ENCODE peak calls at places on chromosomes 4 and X, in six cellular contexts. B is HepG2, M is stomach, F is GM23338, O is K562, G is transverse colon. Y is an unnamed sample.

GRCh38 chrX:15336023-15336413 is 695 bp upstream of the PIGA start:
- DNase-seq in G (peak; percentile 16), O (peak; percentile 10), M (no peak), B (no peak), F (peak; percentile 57), Y (no peak)

GRCh38 chr4:72529144-72529822 is 39.7 kb downstream of the ADAMTS3 start:
- DNase-seq in F (no peak), O (no peak), M (no peak), B (no peak), G (no peak), Y (no peak)

GRCh38 chrX:53686151-53686885 is at the start of gene HUWE1:
- DNase-seq in O (peak; percentile 72), F (peak; percentile 86), B (peak; percentile 52), M (peak; percentile 80), G (peak; percentile 84), Y (peak; percentile 89)

GRCh38 chr4:165502919-165503907 is 124.4 kb downstream of the CPE start:
- DNase-seq in M (no peak), F (no peak), G (no peak), O (no peak), B (peak; percentile 88), Y (no peak)

GRCh38 chr4:82774711-82775171 is 23.9 kb downstream of the SCD5 start:
- DNase-seq in M (no peak), O (no peak), G (no peak), F (no peak), B (no peak), Y (no peak)

GRCh38 chrX:40005290-40006011 is 92.3 kb downstream of the BCOR start:
- DNase-seq in G (no peak), O (no peak), M (no peak), B (no peak), F (peak; percentile 9), Y (no peak)

GRCh38 chrX:69150294-69150960 is 14.8 kb downstream of the PJA1 start:
- DNase-seq in B (peak; percentile 30), M (no peak), O (no peak), F (peak; percentile 28), G (no peak), Y (no peak)

GRCh38 chrX:152821145-152821765 is 9.3 kb downstream of the CETN2 start:
- DNase-seq in F (peak; percentile 74), O (peak; percentile 51), M (peak; percentile 52), G (peak; percentile 46), B (peak; percentile 23), Y (no peak)

GRCh38 chrX:39402158-39402557 is 600.9 kb downstream of the MID1IP1 start:
- DNase-seq in F (no peak), G (no peak), O (no peak), B (no peak), M (no peak), Y (no peak)

GRCh38 chr4:107721436-107722090 is 1.5 kb upstream of the PAPSS1 start:
- DNase-seq in G (peak; percentile 57), O (no peak), F (peak; percentile 57), M (no peak), B (no peak), Y (no peak)

GRCh38 chr4:185772391-185773093 is 39.5 kb downstream of the SORBS2 start:
- DNase-seq in F (no peak), M (no peak), O (no peak), B (no peak), G (no peak), Y (no peak)

GRCh38 chrX:123086768-123087167 is 97.3 kb upstream of the GRIA3 start:
- DNase-seq in B (no peak), M (no peak), O (no peak), G (no peak), F (no peak), Y (no peak)

GRCh38 chr4:2930821-2931764 is 32.1 kb downstream of the NOP14 start:
- DNase-seq in F (no peak), O (no peak), M (peak; percentile 86), B (no peak), G (peak; percentile 45), Y (no peak)

GRCh38 chrX:140123446-140123845 is 158.1 kb upstream of the CXorf66 start:
- DNase-seq in F (peak; percentile 54), B (no peak), G (no peak), O (no peak), M (no peak), Y (no peak)

GRCh38 chrX:134737061-134737460 is 78.8 kb upstream of the PLAC1 start:
- DNase-seq in F (no peak), G (no peak), M (no peak), B (no peak), O (no peak), Y (peak; percentile 73)

GRCh38 chrX:70084592-70084991 is 22.3 kb downstream of the OTUD6A start:
- DNase-seq in O (no peak), F (no peak), M (no peak), B (no peak), G (no peak), Y (no peak)

GRCh38 chrX:106999002-106999975 is 723 bp downstream of the MORC4 start:
- DNase-seq in G (peak; percentile 52), M (peak; percentile 56), B (peak; percentile 28), F (peak; percentile 42), O (no peak), Y (peak; percentile 76)

GRCh38 chr4:173056708-173057107 is 111.9 kb upstream of the GALNT7 start:
- DNase-seq in B (no peak), F (no peak), O (no peak), M (peak; percentile 57), G (no peak), Y (no peak)

GRCh38 chrX:41236629-41237028 is 97.3 kb upstream of the DDX3X start:
- DNase-seq in G (no peak), M (no peak), B (no peak), O (no peak), F (no peak), Y (no peak)

GRCh38 chrX:20204354-20204753 is 62.4 kb downstream of the RPS6KA3 start:
- DNase-seq in G (no peak), B (no peak), O (no peak), M (no peak), F (no peak), Y (no peak)

GRCh38 chrX:43644124-43644701 is 11.9 kb upstream of the MAOA start:
- DNase-seq in O (no peak), M (no peak), B (no peak), G (no peak), F (no peak), Y (no peak)

GRCh38 chrX:78029663-78030062 is 60.2 kb upstream of the PGAM4 start:
- DNase-seq in M (no peak), F (peak; percentile 31), B (peak; percentile 11), G (peak; percentile 21), O (peak; percentile 6), Y (no peak)

GRCh38 chr4:99574530-99575314 is at the start of gene MTTP:
- DNase-seq in F (no peak), G (no peak), B (peak; percentile 67), O (no peak), M (no peak), Y (no peak)

GRCh38 chr4:167084326-167084725 is 150.0 kb downstream of the SPOCK3 start:
- DNase-seq in O (no peak), B (no peak), M (no peak), G (no peak), F (no peak), Y (no peak)

GRCh38 chr4:766559-767283 is 59.2 kb downstream of the CPLX1 start:
- DNase-seq in O (no peak), M (no peak), F (peak; percentile 60), B (no peak), G (no peak), Y (no peak)
- TF ChIP-seq POLR2AphosphoS5 in O (no peak), M (no peak), F (peak; percentile 50), B (no peak), G (no peak), Y (no peak)

GRCh38 chr4:38590017-38590416 is 74.0 kb upstream of the KLF3 start:
- DNase-seq in G (no peak), B (no peak), O (no peak), F (no peak), M (no peak), Y (no peak)

GRCh38 chr4:38591617-38592337 is 72.2 kb upstream of the KLF3 start:
- DNase-seq in G (no peak), O (no peak), B (no peak), M (no peak), F (no peak), Y (peak; percentile 93)
- TF ChIP-seq POLR2AphosphoS5 in G (peak; percentile 87), O (no peak), B (no peak), M (peak; percentile 48), F (no peak), Y (peak; percentile 97)

DNA sequence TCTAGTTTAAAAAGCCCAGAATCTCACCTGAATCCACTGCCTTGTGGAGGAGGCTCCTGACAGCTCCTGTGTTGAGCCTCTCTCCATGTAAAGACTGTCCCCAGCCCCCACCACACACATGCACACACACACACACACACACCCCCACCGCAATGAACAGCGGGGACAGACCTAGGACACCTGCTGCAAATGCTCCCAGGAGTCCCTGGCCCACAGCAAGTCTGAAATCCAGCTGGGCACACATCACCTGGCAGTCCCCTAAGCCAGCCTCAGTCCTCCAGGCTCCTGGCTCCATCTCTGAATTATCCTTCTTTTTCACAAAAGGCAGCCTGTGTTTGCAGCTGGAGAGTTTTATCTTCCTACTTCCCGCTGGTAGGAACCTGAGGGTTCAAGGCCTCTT is 6.6 kb upstream of the FAM53A start:
- DNase-seq in O (no peak), M (no peak), B (no peak), F (no peak), G (no peak), Y (peak; percentile 30)
- TF ChIP-seq POLR2AphosphoS5 in O (no peak), M (no peak), B (no peak), F (no peak), G (no peak), Y (no peak)

DNA sequence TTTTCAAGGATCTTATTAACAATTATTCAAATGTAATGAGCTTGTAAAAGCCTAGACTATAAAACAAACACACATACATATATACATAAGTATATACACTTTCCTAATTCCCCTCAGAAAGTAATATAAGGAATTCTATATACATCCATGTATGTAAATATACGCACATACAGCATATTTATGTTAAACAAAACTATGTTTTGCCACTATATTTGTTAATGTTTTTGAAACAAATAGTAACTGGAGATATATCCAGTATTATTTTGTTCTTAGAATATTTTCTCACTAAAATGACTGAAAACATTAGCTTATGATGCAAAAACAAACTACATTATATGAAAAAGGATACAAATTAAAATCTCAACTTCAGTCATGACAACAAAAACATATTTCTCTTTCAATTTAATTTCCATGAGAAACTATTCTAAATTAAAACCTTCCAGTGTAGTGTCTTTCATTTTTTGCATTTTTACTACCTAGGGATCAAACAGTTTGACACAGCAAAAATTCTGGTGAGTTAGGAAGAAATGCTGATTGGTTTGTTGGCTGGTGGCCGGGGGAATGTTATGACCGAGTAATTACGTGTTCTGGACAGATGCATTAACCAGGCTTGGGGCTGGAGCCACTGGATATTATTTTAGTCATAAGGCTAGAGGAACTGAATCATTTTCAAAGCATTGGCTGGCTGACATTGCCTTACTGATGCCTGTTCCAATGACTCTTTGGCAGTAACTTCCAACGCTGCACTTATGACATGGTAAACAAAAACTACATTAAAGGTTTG is 84.9 kb downstream of the FBXO8 start:
- DNase-seq in G (no peak), F (no peak), B (no peak), O (peak; percentile 16), M (no peak), Y (peak; percentile 87)
- TF ChIP-seq POLR2AphosphoS5 in G (peak; percentile 61), F (no peak), B (no peak), O (no peak), M (peak; percentile 77), Y (peak; percentile 87)

Y was measured in sigmoid colon.